ENCODE peak calls at places on chromosomes 7 and 10, in five cellular contexts. H is H1, V is H9, U is neuronal stem cell, A is mesendoderm. B is an unnamed sample.

GRCh38 chr10:105964009-105964408 is 1200.5 kb downstream of the SORCS1 start:
- DNase-seq in U (no peak), A (no peak), H (no peak), V (no peak), B (no peak)

GRCh38 chr7:64651632-64652165 is 14.2 kb upstream of the ZNF107 start:
- DNase-seq in A (no peak), U (no peak), V (no peak), H (no peak), B (no peak)

GRCh38 chr7:70788276-70788675 is 343.7 kb upstream of the GALNT17 start:
- DNase-seq in U (no peak), V (no peak), H (no peak), A (no peak), B (no peak)

GRCh38 chr7:117098457-117098856 is 145.2 kb downstream of the ST7 start:
- DNase-seq in U (no peak), V (no peak), A (no peak), H (no peak), B (peak)

GRCh38 chr10:124049484-124049883 is 43.9 kb downstream of the CHST15 start:
- DNase-seq in H (no peak), U (no peak), A (peak), V (no peak), B (peak)

GRCh38 chr7:151690597-151690996 is 170.9 kb upstream of the RHEB start:
- DNase-seq in U (no peak), V (no peak), H (no peak), A (peak), B (peak)

GRCh38 chr10:46992794-46993552 is 81.7 kb downstream of the PTPN20 start:
- DNase-seq in H (no peak), V (peak), A (peak), U (no peak), B (peak)

GRCh38 chr7:26193432-26194206 is 6.9 kb downstream of the HNRNPA2B1 start:
- DNase-seq in U (no peak), H (no peak), V (no peak), A (no peak), B (no peak)

GRCh38 chr10:131452926-131453771 is 141.6 kb upstream of the TCERG1L start:
- DNase-seq in H (peak), U (peak), A (peak), V (peak), B (no peak)

GRCh38 chr10:96089116-96089515 is 41.0 kb upstream of the ZNF518A start:
- DNase-seq in V (no peak), H (no peak), U (no peak), A (no peak), B (no peak)

GRCh38 chr7:71687831-71688599 is 556.1 kb downstream of the GALNT17 start:
- DNase-seq in V (no peak), U (no peak), A (no peak), H (no peak), B (no peak)

GRCh38 chr7:121012919-121013318 is 24.4 kb downstream of the CPED1 start:
- DNase-seq in A (no peak), V (no peak), H (no peak), U (no peak), B (no peak)

GRCh38 chr10:51743146-51743545 is 43.8 kb upstream of the CSTF2T start:
- DNase-seq in A (peak), U (no peak), V (no peak), H (no peak), B (no peak)

GRCh38 chr7:79298145-79298760 is 155.2 kb downstream of the MAGI2 start:
- DNase-seq in U (peak), A (peak), V (no peak), H (no peak), B (peak)

GRCh38 chr7:17434841-17435692 is 136.6 kb downstream of the AHR start:
- DNase-seq in H (no peak), A (no peak), U (no peak), V (no peak), B (no peak)

GRCh38 chr7:139047970-139048369 is 12.1 kb upstream of the ZC3HAV1L start:
- DNase-seq in A (no peak), V (no peak), U (no peak), H (no peak), B (no peak)

GRCh38 chr10:103553743-103554487 is 60.4 kb downstream of the NEURL1 start:
- DNase-seq in H (no peak), A (no peak), V (no peak), U (no peak), B (no peak)

GRCh38 chr10:103556383-103557007 is 63.0 kb downstream of the NEURL1 start:
- DNase-seq in U (no peak), H (no peak), V (no peak), A (no peak), B (no peak)

GRCh38 chr10:103555712-103556111 is 62.2 kb downstream of the NEURL1 start:
- DNase-seq in A (no peak), U (no peak), H (no peak), V (no peak), B (no peak)

GRCh38 chr10:103554488-103555320 is 61.2 kb downstream of the NEURL1 start:
- DNase-seq in H (no peak), V (peak), A (peak), U (peak), B (peak)

GRCh38 chr10:103555321-103555649 is 61.8 kb downstream of the NEURL1 start:
- DNase-seq in A (no peak), U (no peak), V (no peak), H (no peak), B (no peak)
- H3K4ac ChIP-seq in A (no peak), U (no peak), V (no peak), H (no peak), B (no peak)

GRCh38 chr10:30176182-30176581 is 116.8 kb upstream of the JCAD start:
- DNase-seq in V (no peak), U (no peak), H (no peak), A (no peak), B (peak)

GRCh38 chr10:30183076-30183402 is 123.7 kb upstream of the JCAD start:
- DNase-seq in A (no peak), U (no peak), V (no peak), H (no peak), B (peak)

GRCh38 chr10:30176776-30177533 is 117.6 kb upstream of the JCAD start:
- DNase-seq in A (no peak), V (no peak), H (no peak), U (no peak), B (peak)

GRCh38 chr10:30182191-30183075 is 123.0 kb upstream of the JCAD start:
- DNase-seq in U (no peak), H (no peak), A (peak), V (no peak), B (peak)

GRCh38 chr10:30178565-30178964 is 119.2 kb upstream of the JCAD start:
- DNase-seq in A (no peak), U (peak), V (no peak), H (no peak), B (peak)
- H3K4ac ChIP-seq in A (no peak), U (no peak), V (no peak), H (no peak), B (no peak)

GRCh38 chr7:6320791-6321190 is 48.4 kb upstream of the CYTH3 start:
- DNase-seq in V (no peak), H (no peak), A (no peak), U (no peak), B (no peak)
- H3K4ac ChIP-seq in V (no peak), H (no peak), A (no peak), U (no peak), B (no peak)

GRCh38 chr10:36173364-36173763 is 531.3 kb upstream of the FZD8 start:
- DNase-seq in H (no peak), A (no peak), V (no peak), U (no peak), B (no peak)
- H3K4ac ChIP-seq in H (no peak), A (no peak), V (no peak), U (no peak), B (no peak)

GRCh38 chr7:141676618-141677017 is 25.3 kb downstream of the DENND11 start:
- DNase-seq in A (no peak), H (no peak), U (no peak), V (no peak), B (no peak)

GRCh38 chr7:141674201-141674671 is 27.7 kb downstream of the DENND11 start:
- DNase-seq in H (peak), A (peak), U (peak), V (peak), B (no peak)

GRCh38 chr7:141675431-141676210 is 26.3 kb downstream of the DENND11 start:
- DNase-seq in U (no peak), V (no peak), H (no peak), A (no peak), B (no peak)

GRCh38 chr7:141671705-141672496 is 30.1 kb downstream of the DENND11 start:
- DNase-seq in A (no peak), V (no peak), H (no peak), U (no peak), B (peak)

DNA sequence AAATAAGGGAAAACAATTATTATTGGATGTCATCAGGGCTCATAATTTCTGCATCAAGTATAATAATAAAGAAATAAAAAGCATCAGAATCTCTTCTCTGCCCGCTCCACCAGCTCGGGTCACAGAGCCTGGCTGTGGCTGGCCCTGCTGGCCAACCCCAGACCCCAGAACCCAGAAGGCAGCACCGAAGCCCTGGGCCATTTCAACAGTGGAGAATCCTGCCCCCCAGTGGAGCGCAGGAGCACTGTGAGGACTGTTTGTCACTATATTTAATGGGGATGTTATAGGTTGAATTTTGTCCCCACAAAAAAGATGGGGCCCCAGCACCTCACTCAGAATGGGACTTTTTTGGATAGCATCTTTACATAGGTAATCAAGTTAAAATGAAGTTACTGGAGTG is 27.3 kb downstream of the DENND11 start:
- DNase-seq in A (peak), H (peak), U (no peak), V (peak), B (no peak)
- H3K4ac ChIP-seq in A (no peak), H (no peak), U (no peak), V (no peak), B (no peak)

DNA sequence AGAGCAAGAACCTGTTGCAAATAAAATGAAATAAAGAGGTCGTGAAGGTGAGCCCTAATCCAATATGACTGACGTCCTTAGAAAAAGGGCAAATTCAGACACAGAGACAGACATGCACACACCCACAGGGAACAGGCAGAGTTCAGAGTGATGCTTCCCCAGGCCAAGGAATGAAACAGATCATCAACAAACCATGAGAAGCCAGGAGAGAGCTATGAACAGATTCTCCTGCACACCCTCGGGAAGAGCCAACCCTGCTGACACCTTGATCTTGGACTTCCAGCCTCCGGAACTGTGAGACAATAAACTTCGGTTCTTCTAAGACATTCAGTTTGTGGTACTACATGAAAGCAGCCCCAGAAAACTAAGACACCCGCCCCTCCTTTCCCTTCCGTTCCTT is 290.4 kb upstream of the KLF6 start:
- DNase-seq in U (no peak), V (no peak), A (no peak), H (no peak), B (no peak)
- H3K4ac ChIP-seq in U (no peak), V (no peak), A (no peak), H (no peak), B (peak)

DNA sequence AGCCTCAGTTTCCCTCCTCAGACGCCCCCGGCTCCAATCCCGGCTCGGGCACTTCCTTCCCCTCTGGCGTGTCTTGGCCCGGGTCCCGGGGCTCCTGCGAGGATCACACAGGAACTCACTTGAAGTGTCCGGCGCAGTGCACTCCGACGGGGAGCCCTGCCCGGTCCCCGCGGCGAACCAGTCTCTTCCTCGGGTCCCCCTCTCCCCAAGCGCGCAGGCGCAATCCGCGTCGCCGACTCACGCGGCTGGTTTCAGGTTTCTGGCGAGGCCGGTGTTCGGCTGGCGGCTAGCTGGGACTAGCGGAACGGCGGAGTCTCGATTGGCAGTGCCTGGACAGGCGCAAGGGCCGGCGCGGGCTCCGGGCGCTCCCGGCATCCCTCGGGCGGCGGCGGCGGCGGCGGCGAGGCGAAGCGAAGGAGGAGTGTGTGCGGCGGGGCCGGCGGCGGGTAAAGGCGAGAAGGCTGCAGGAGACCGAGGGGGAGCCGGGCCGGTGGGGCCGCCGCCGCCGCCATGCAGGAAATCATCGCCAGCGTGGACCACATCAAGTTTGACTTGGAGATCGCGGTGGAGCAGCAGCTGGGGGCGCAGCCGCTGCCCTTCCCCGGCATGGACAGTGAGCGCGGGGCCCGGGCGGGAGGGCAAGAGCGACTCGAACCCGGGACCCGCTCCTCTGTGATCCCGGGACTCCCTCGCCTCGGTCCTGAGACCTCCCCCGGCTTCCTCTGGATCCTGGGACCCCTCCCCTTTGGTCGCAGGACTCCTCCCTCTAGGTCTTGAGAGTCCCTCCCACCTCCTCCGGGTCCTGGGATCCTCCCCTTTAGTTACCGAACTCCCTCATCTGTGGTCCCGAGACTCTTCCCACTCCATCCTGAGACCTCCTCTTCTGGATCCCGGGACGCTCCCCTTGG is at the start of the genes CPSF4 and PTCD1:
- DNase-seq in U (peak), A (peak), V (peak), H (peak), B (peak)
- H3K4ac ChIP-seq in U (peak), A (peak), V (no peak), H (no peak), B (peak)

DNA sequence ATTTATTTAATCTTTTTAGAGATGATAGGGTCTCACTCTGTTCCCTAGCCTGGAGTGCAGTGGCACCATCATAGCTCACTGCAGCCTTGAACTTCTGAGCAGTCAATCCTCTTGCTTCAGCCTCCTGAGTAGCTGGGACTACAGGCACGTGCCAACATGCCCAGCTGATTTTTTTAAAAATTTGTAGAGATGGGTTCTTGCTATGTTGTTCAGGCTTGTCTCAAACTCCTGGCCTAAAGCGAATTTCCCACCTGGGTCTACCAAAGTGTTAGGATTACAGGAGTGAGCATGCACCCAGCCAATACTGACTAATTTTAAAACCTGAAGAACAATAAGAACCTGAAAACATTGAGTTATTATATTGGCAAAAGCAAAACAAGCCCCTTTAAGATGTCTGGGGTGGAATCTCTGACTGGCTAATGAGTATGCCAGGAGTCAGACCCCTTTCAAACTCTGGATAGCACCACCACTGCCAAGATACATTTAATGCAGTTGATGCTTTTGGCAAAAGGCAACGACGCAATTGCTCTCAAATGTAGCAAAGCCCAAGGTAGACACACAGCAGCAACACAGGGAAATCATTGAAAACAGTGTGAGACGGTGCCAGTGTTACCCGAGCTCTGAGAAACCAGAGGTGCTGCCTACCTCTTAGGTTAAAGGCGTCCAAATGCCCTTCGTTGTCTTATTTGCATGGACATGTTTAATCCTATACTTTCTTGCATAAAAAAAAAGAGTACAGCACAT is 40.7 kb upstream of the TOMM7 start:
- DNase-seq in V (no peak), A (no peak), H (no peak), U (no peak), B (no peak)
- H3K4ac ChIP-seq in V (no peak), A (no peak), H (no peak), U (no peak), B (no peak)